ENCODE peak calls at places on chromosomes 11 and 22, in four cellular contexts. One of them, this sample, is unnamed.
A peak's percentile ranks its signal among the peaks of the same experiment; 100 is the strongest.

GRCh38 chr11:2796508-2797180 is 88.9 kb downstream of the CDKN1C start:
- DNase-seq in fibroblast of lung: no peak
- DNase-seq in DND-41: no peak
- DNase-seq in GM23248: no peak
- DNase-seq in this sample: no peak

GRCh38 chr11:68551223-68551622 is 90.7 kb downstream of the PPP6R3 start:
- DNase-seq in fibroblast of lung: no peak
- DNase-seq in GM23248: peak; percentile 7
- DNase-seq in DND-41: no peak
- DNase-seq in this sample: no peak

GRCh38 chr11:117715801-117716200 is 81.2 kb downstream of the DSCAML1 start:
- DNase-seq in DND-41: no peak
- DNase-seq in GM23248: no peak
- DNase-seq in fibroblast of lung: no peak
- DNase-seq in this sample: no peak

GRCh38 chr11:29432719-29433325 is 584.0 kb downstream of the KCNA4 start:
- DNase-seq in fibroblast of lung: peak; percentile 9
- DNase-seq in GM23248: peak; percentile 43
- DNase-seq in DND-41: no peak
- DNase-seq in this sample: peak; percentile 0

GRCh38 chr11:120273432-120273831 is 33.5 kb downstream of the POU2F3 start:
- DNase-seq in fibroblast of lung: no peak
- DNase-seq in GM23248: peak; percentile 82
- DNase-seq in DND-41: no peak
- DNase-seq in this sample: no peak

GRCh38 chr22:31045900-31046587 is 35.1 kb upstream of the SMTN start:
- DNase-seq in GM23248: no peak
- DNase-seq in DND-41: no peak
- DNase-seq in fibroblast of lung: no peak
- DNase-seq in this sample: no peak

GRCh38 chr11:85889676-85890579 is 34.7 kb downstream of the CCDC83 start:
- DNase-seq in GM23248: peak; percentile 88
- DNase-seq in DND-41: no peak
- DNase-seq in fibroblast of lung: peak; percentile 53
- DNase-seq in this sample: no peak

GRCh38 chr11:68905421-68906360 is 2.0 kb downstream of the IGHMBP2 start:
- DNase-seq in fibroblast of lung: no peak
- DNase-seq in GM23248: no peak
- DNase-seq in DND-41: no peak
- DNase-seq in this sample: no peak

GRCh38 chr11:87473174-87473573 is 435.4 kb downstream of the TMEM135 start:
- DNase-seq in DND-41: no peak
- DNase-seq in GM23248: peak; percentile 93
- DNase-seq in fibroblast of lung: peak; percentile 87
- DNase-seq in this sample: no peak

GRCh38 chr11:1293619-1294015 is 15.8 kb downstream of the TOLLIP start:
- DNase-seq in DND-41: no peak
- DNase-seq in fibroblast of lung: no peak
- DNase-seq in GM23248: peak; percentile 14
- DNase-seq in this sample: no peak

DNA sequence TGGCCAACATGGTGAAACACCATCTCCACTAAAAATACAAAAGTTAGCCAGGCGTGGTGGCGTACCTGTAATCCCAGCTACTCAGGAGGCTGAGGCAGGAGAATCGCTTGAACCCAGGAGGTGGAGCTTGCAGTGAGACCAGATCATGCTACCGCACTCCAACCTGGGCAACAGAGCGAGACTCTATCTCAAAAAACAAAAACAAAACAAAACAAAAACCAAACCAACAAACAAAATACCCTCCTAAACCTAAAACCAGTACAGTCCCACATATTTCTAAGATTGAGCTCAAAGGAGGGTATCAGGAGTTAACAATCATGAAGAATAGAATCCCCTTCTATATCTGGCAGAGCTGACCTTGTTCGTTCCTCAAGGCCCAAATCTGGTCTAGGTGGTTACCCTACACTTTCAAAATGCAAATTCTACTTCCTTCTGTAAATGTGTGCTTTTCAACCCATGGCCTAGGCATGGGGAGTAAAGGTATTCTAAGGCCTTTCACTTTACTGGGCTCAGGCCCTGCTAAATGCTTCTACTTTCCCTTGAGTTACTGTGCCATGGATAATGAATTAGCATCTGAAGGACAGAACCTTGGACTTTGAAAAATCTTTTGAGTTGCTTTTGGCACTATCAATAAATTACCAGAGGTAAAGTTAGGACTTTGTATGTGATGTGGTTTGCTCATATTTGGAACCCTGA is 10.4 kb upstream of the PPP2R1B start:
- DNase-seq in fibroblast of lung: no peak
- DNase-seq in DND-41: no peak
- DNase-seq in GM23248: no peak
- DNase-seq in this sample: no peak
- H3K9ac ChIP-seq in fibroblast of lung: no peak overlapping the region
- H3K9ac ChIP-seq in DND-41: no peak overlapping the region
- H3K9ac ChIP-seq in GM23248: no peak overlapping the region
- H3K9ac ChIP-seq in this sample: no peak overlapping the region

GRCh38 chr22:45866398-45867117 is 110.4 kb downstream of the WNT7B start:
- DNase-seq in fibroblast of lung: no peak
- DNase-seq in GM23248: no peak
- DNase-seq in DND-41: no peak
- DNase-seq in this sample: no peak

GRCh38 chr22:45867906-45868555 is 108.9 kb downstream of the WNT7B start:
- DNase-seq in fibroblast of lung: no peak
- DNase-seq in GM23248: no peak
- DNase-seq in DND-41: peak; percentile 1
- DNase-seq in this sample: no peak

GRCh38 chr22:45868586-45869443 is 108.1 kb downstream of the WNT7B start:
- DNase-seq in fibroblast of lung: no peak
- DNase-seq in DND-41: peak; percentile 2
- DNase-seq in GM23248: no peak
- DNase-seq in this sample: no peak

GRCh38 chr22:45865561-45866397 is 111.2 kb downstream of the WNT7B start:
- DNase-seq in GM23248: no peak
- DNase-seq in DND-41: no peak
- DNase-seq in fibroblast of lung: no peak
- DNase-seq in this sample: no peak

GRCh38 chr22:45867118-45867905 is 109.7 kb downstream of the WNT7B start:
- DNase-seq in fibroblast of lung: peak; percentile 23
- DNase-seq in GM23248: peak; percentile 69
- DNase-seq in DND-41: peak; percentile 3
- DNase-seq in this sample: no peak
- TF ChIP-seq EZH2 in fibroblast of lung: peak; percentile 98
- TF ChIP-seq EZH2 in GM23248: no peak
- TF ChIP-seq EZH2 in DND-41: no peak
- TF ChIP-seq EZH2 in this sample: no peak

DNA sequence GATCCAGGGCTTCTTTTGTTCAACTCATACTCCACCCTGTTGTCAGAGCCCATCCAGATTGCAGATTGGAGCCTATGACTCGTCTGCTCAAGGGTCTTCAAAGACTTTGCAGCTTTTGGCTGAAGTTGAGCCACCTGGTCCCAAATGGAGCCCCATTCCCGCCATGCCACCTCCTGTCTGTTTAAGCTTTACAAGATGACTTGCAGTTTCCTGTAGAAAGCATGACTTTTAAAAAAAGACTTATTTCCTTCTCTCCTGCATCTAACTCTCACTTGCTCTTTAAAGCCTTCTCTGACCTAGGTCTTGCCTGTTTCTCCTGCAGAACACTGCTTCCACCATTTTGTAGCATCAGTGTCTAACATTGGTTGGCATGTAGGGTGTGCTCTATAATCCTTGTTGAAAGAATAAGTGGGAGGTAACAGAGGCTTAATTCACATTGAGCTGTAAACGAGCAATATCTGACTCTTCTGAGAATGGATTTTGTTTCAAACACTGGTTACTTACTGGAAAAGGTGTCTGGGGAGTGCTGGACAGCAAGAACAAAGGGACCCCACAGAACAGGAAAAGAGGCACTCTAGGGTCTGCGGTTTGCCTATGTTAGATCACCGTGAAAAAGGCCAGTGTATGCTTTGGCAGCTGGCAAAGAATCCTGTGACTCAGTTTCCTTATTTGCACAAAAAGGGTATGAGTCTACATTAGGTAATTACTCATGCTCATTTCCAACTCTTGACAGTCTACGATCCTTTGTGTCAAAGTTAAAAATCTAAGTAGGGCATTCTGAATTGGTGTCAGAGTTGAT is 30.3 kb downstream of the NF2 start:
- DNase-seq in fibroblast of lung: no peak
- DNase-seq in GM23248: peak; percentile 28
- DNase-seq in DND-41: no peak
- DNase-seq in this sample: no peak
- H3K9ac ChIP-seq in fibroblast of lung: no peak overlapping the region
- H3K9ac ChIP-seq in GM23248: no peak overlapping the region
- H3K9ac ChIP-seq in DND-41: no peak overlapping the region
- H3K9ac ChIP-seq in this sample: no peak overlapping the region

GRCh38 chr11:94933225-94934130 is 39.9 kb downstream of the CWC15 start:
- DNase-seq in GM23248: peak; percentile 97
- DNase-seq in fibroblast of lung: peak; percentile 92
- DNase-seq in DND-41: no peak
- DNase-seq in this sample: peak; percentile 18
- TF ChIP-seq EZH2 in GM23248: no peak
- TF ChIP-seq EZH2 in fibroblast of lung: no peak
- TF ChIP-seq EZH2 in DND-41: no peak
- TF ChIP-seq EZH2 in this sample: no peak

DNA sequence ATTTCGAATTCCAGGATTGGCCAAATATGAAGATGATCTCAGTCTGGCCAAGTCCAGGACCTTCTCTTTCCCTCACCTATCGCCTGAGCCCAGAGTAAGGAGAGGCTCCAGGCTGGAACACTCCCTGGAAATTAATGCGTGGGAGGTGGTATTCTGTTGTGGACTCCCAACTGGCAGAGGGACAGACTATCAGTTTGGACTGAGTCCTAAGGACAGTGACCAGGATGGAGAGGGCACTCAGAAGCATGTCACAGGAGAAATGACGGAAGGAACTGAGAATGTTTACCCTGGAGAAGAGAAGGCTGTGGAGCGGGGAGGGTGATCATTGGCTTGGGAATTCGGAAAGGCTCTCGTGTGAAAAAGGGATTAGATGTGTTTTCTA is 84.4 kb downstream of the RPL27A start:
- DNase-seq in fibroblast of lung: no peak
- DNase-seq in DND-41: no peak
- DNase-seq in GM23248: no peak
- DNase-seq in this sample: no peak
- H3K9ac ChIP-seq in fibroblast of lung: no peak overlapping the region
- H3K9ac ChIP-seq in DND-41: no peak overlapping the region
- H3K9ac ChIP-seq in GM23248: peak overlapping the region; percentile 43
- H3K9ac ChIP-seq in this sample: no peak overlapping the region

GRCh38 chr11:94396282-94396681 is 4.9 kb downstream of the GPR83 start:
- DNase-seq in DND-41: no peak
- DNase-seq in fibroblast of lung: no peak
- DNase-seq in GM23248: no peak
- DNase-seq in this sample: no peak

GRCh38 chr11:94400075-94400838 is 962 bp downstream of the GPR83 start:
- DNase-seq in DND-41: no peak
- DNase-seq in GM23248: no peak
- DNase-seq in fibroblast of lung: no peak
- DNase-seq in this sample: no peak

GRCh38 chr11:94401773-94402265 is 600 bp upstream of the GPR83 start:
- DNase-seq in fibroblast of lung: no peak
- DNase-seq in GM23248: no peak
- DNase-seq in DND-41: no peak
- DNase-seq in this sample: no peak

GRCh38 chr11:94400839-94401772 is at the start of gene GPR83:
- DNase-seq in GM23248: peak; percentile 49
- DNase-seq in fibroblast of lung: no peak
- DNase-seq in DND-41: no peak
- DNase-seq in this sample: no peak

GRCh38 chr11:94398101-94398500 is 3.1 kb downstream of the GPR83 start:
- DNase-seq in DND-41: no peak
- DNase-seq in fibroblast of lung: no peak
- DNase-seq in GM23248: no peak
- DNase-seq in this sample: no peak
- TF ChIP-seq EZH2 in DND-41: no peak
- TF ChIP-seq EZH2 in fibroblast of lung: no peak
- TF ChIP-seq EZH2 in GM23248: no peak
- TF ChIP-seq EZH2 in this sample: no peak

DNA sequence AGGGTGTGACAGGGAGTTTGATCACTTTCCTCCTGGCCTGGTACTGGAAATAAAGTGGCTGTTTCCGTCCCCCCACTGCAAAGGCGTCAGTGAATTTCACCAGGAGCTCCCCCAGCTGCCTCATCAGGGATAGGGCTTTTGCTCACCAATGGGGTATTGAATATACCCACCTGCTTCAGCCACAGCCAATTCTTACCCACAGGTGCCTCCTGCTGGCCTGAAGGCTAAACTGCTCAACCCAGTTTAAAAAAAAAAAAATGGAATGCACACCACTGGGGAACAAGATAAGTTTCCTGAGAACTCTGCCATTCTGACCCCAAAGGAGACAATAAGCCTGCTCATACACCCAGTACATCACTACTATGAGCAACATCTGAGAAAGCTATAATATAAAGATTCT is 65.3 kb upstream of the MS4A8 start:
- DNase-seq in GM23248: peak; percentile 6
- DNase-seq in DND-41: peak; percentile 24
- DNase-seq in fibroblast of lung: no peak
- DNase-seq in this sample: no peak
- H3K9ac ChIP-seq in GM23248: no peak overlapping the region
- H3K9ac ChIP-seq in DND-41: no peak overlapping the region
- H3K9ac ChIP-seq in fibroblast of lung: no peak overlapping the region
- H3K9ac ChIP-seq in this sample: no peak overlapping the region

This sample was measured in SK-N-MC.